ENCODE peak calls at places on chromosome 18, in eight cellular contexts. M is foreskin keratinocyte; U is H9; N is thyroid gland; R is GM23248; Q is body of pancreas; X is CD8-positive, alpha-beta memory T cell; P is fibroblast of lung. A is an unnamed sample. For H3K4me1, the result is how much of the 10 kb centered on the place peaks cover.

GRCh38 chr18:48007955-48008701 is 77.7 kb upstream of the SMAD2 start:
- DNase-seq in M (no peak), U (peak), N (peak), R (peak), Q (peak), X (peak), P (peak), A (peak)

GRCh38 chr18:708096-708495 is 4.3 kb downstream of the ENOSF1 start:
- DNase-seq in M (no peak), U (no peak), N (no peak), R (no peak), Q (no peak), X (no peak), P (no peak), A (no peak)

GRCh38 chr18:31185551-31185950 is 22.9 kb upstream of the DSC1 start:
- DNase-seq in M (no peak), U (no peak), N (no peak), R (no peak), Q (no peak), X (no peak), P (peak), A (no peak)

GRCh38 chr18:36185901-36186460 is 1.3 kb upstream of the MOCOS start:
- DNase-seq in M (no peak), U (no peak), N (no peak), R (no peak), Q (no peak), X (no peak), P (no peak), A (no peak)

GRCh38 chr18:62264984-62265383 is 60.1 kb upstream of the TNFRSF11A start:
- DNase-seq in M (no peak), U (no peak), N (no peak), R (no peak), Q (no peak), X (no peak), P (no peak), A (no peak)

GRCh38 chr18:62784338-62784965 is 69.1 kb downstream of the PHLPP1 start:
- DNase-seq in M (no peak), U (no peak), N (no peak), R (no peak), Q (no peak), X (no peak), P (peak), A (no peak)

GRCh38 chr18:60350975-60351374 is 21.6 kb downstream of the MC4R start:
- DNase-seq in M (no peak), U (no peak), N (no peak), R (peak), Q (no peak), X (no peak), P (no peak), A (no peak)

GRCh38 chr18:45243347-45244095 is 371.8 kb upstream of the SLC14A2 start:
- DNase-seq in M (peak), U (no peak), N (no peak), R (no peak), Q (no peak), X (no peak), P (peak), A (no peak)

GRCh38 chr18:54388203-54389142 is 30.8 kb downstream of the C18orf54 start:
- DNase-seq in M (peak), U (peak), N (peak), R (peak), Q (peak), X (no peak), P (peak), A (peak)

GRCh38 chr18:2994603-2995432 is 18.1 kb downstream of the LPIN2 start:
- DNase-seq in M (no peak), U (no peak), N (no peak), R (no peak), Q (no peak), X (peak), P (no peak), A (no peak)

GRCh38 chr18:57543560-57543959 is 42.9 kb downstream of the FECH start:
- DNase-seq in M (no peak), U (no peak), N (no peak), R (no peak), Q (no peak), X (no peak), P (no peak), A (no peak)

GRCh38 chr18:4058179-4058578 is 396.9 kb downstream of the DLGAP1 start:
- DNase-seq in M (no peak), U (no peak), N (no peak), R (no peak), Q (no peak), X (no peak), P (no peak), A (no peak)

GRCh38 chr18:8177330-8178016 is 431.8 kb upstream of the RAB12 start:
- DNase-seq in M (no peak), U (peak), N (peak), R (no peak), Q (peak), X (no peak), P (peak), A (peak)

GRCh38 chr18:35106845-35107148 is 65.6 kb downstream of the MAPRE2 start:
- DNase-seq in M (no peak), U (no peak), N (no peak), R (no peak), Q (no peak), X (peak), P (no peak), A (no peak)

GRCh38 chr18:54280206-54280550 is 10.9 kb downstream of the POLI start:
- DNase-seq in M (no peak), U (peak), N (no peak), R (no peak), Q (no peak), X (no peak), P (no peak), A (no peak)

GRCh38 chr18:76450452-76450851 is 44.6 kb downstream of the ZNF516 start:
- DNase-seq in M (no peak), U (no peak), N (no peak), R (peak), Q (peak), X (no peak), P (peak), A (no peak)
- H3K4me1 ChIP-seq in M (under half), U (under half), N (under half), R (half or more), Q (half or more), X (under half), P (under half), A (under half)

GRCh38 chr18:73315381-73315780 is 447.6 kb upstream of the NETO1 start:
- DNase-seq in M (no peak), U (no peak), N (no peak), R (no peak), Q (no peak), X (no peak), P (peak), A (no peak)
- H3K27ac ChIP-seq in M (no peak), U (no peak), N (no peak), R (no peak), Q (no peak), X (no peak), P (no peak), A (no peak)

GRCh38 chr18:75211002-75211621 is 515 bp downstream of the TSHZ1 start:
- DNase-seq in M (no peak), U (no peak), N (peak), R (peak), Q (no peak), X (peak), P (no peak), A (no peak)
- H3K4me1 ChIP-seq in M (under half), U (under half), N (under half), R (under half), Q (under half), X (half or more), P (under half), A (under half)

GRCh38 chr18:10064267-10064666 is 150.5 kb downstream of the VAPA start:
- DNase-seq in M (no peak), U (no peak), N (no peak), R (no peak), Q (no peak), X (no peak), P (no peak), A (no peak)

GRCh38 chr18:10072659-10073309 is 159.0 kb downstream of the VAPA start:
- DNase-seq in M (no peak), U (no peak), N (no peak), R (peak), Q (no peak), X (no peak), P (peak), A (no peak)

GRCh38 chr18:10065296-10065695 is 151.5 kb downstream of the VAPA start:
- DNase-seq in M (no peak), U (no peak), N (no peak), R (no peak), Q (no peak), X (no peak), P (no peak), A (no peak)

GRCh38 chr18:10070581-10071000 is 156.8 kb downstream of the VAPA start:
- DNase-seq in M (no peak), U (no peak), N (no peak), R (peak), Q (no peak), X (no peak), P (peak), A (no peak)

DNA sequence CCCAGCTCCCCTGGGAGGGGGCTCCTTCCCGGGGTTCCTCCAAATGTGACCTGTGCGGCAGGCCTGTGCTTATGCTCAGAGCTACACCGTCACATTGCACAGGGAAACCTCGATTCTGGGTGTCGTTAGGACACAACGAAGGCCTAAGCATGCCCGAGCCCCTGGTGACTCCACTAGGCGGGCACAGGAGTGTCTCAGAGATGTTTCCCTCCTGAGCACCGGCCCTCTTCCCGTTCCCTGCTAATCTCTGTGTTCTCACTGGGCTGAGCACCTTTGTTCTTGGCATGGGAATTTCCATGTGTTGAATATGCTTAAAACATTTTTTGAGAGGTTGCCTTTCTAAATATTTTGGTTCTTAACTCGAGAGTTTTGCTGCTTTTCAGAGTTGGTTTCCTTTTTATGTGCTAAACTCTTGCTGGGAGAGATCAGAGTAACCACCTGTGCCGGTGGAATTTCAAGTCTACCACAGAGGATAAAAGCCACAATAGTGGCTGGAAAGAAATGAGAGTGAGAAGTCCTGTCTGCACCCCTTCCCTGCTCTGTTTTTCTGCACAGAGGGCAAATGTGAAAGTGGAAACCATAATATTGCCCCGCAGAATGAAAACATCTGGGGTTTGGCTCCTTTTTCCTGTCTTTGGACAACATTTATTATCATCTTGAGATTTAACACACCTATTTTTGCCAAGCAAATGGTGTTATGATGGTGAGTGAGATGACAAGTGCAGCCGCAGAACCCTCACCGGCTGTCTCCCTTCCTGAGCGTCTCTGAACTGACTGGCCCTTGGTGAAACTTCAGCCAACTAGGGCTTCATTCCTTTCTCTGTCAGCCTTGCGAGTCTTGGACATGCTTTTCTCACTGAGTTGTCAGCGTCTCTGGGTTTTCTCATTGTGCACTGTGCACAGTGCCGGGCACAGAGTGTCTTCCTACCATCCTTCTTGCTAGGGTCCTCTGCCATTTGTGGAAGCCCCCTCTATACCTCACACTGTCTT is 154.1 kb downstream of the VAPA start:
- DNase-seq in M (no peak), U (no peak), N (no peak), R (no peak), Q (no peak), X (no peak), P (no peak), A (no peak)
- H3K27ac ChIP-seq in M (no peak), U (no peak), N (no peak), R (no peak), Q (no peak), X (no peak), P (no peak), A (no peak)

DNA sequence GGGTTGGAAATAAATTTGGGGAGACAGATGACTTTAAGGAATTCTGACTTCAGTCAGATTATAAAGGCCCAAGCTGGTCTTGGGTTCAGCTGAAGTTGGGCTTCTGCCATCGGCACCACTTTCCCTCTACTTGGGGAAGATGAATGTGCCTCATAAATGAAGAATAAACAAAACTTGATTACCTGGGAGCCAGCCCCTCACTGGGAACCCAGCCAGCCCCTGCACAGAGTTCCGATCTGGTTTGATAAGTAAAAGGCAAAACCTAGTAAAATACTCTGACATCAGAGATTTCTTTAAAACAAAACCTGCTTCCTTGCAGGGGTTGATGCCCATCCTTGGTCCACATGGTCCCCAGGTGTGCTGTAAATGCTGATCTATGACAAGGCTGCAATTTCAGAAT is 218.9 kb upstream of the APCDD1 start:
- DNase-seq in M (no peak), U (no peak), N (no peak), R (no peak), Q (no peak), X (no peak), P (peak), A (no peak)
- H3K4me1 ChIP-seq in M (under half), U (under half), N (under half), R (under half), Q (under half), X (under half), P (under half), A (under half)

DNA sequence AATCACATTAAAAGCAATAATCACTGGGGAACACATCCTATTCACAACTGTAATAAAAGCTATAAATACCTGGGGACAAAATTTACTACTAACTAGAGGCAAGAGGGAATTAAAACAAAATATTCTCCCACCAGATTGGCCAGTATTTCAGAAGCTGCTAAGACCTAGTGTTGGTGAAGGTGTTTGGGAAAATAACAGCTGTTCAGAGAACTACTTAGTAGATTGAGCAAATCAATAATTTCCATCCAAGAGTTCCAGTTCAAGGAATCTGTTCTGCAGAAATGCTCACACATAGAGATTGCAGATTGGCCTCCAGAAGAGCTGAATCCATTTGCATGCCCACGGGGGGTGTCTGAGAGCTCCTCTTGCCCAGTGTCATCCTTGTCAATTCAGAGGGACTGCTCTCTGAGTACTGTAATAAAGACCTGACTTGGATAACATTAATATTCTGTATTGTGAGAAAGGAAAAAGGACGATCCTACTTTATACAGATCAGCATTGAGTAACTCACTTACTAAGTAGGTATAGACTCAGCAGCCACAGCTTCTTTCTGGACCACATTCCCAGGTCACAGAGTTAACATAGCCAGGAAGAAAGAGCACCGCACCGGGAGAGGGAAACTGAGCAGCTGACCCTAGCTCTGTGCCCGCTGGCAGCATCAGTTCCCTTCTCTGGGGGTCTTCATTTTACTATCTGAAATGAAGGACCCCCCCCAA is 5.6 kb downstream of the TUBB6 start:
- DNase-seq in M (no peak), U (no peak), N (no peak), R (peak), Q (no peak), X (no peak), P (no peak), A (no peak)
- H3K27ac ChIP-seq in M (no peak), U (no peak), N (no peak), R (peak), Q (peak), X (no peak), P (no peak), A (no peak)